ENCODE peak calls at places on chromosomes 5 and 9, in six cellular contexts. M is fibroblast of lung; G is natural killer cell treated with Interleukin-12 subunit alpha and Interleukin-12 subunit beta and Interleukin-15 and Interleukin-18, amount 100 ng/mL, for 72 hours; N is HTR-8/SVneo; K is activated CD4-positive, alpha-beta T cell treated with anti-CD3 and anti-CD28 coated beads for 36 hours; E is ovary. W is an unnamed sample.

GRCh38 chr5:72093231-72093630 is 14.0 kb upstream of the MAP1B start:
- DNase-seq in E (no peak), K (no peak), M (peak), N (no peak), G (no peak), W (no peak)

GRCh38 chr5:73346878-73347408 is 101.6 kb downstream of the FOXD1 start:
- DNase-seq in G (no peak), K (no peak), E (no peak), N (no peak), M (no peak), W (no peak)

GRCh38 chr5:152218694-152219093 is 186.4 kb downstream of the NMUR2 start:
- DNase-seq in K (no peak), E (no peak), N (no peak), M (no peak), G (no peak), W (no peak)

GRCh38 chr9:95822583-95823431 is 52.7 kb upstream of the ERCC6L2 start:
- DNase-seq in G (peak), K (peak), E (no peak), M (peak), N (peak), W (peak)

GRCh38 chr9:114754574-114754973 is 51.3 kb downstream of the TNFSF15 start:
- DNase-seq in M (no peak), K (no peak), N (no peak), G (no peak), E (no peak), W (no peak)

GRCh38 chr9:126696091-126696763 is 82.5 kb downstream of the LMX1B start:
- DNase-seq in N (no peak), E (no peak), G (peak), K (peak), M (no peak), W (no peak)

GRCh38 chr5:6264394-6264793 is 114.0 kb downstream of the MED10 start:
- DNase-seq in M (no peak), E (no peak), K (no peak), G (no peak), N (no peak), W (no peak)

GRCh38 chr9:110626109-110626829 is 42.3 kb upstream of the MUSK start:
- DNase-seq in M (peak), K (peak), G (no peak), N (no peak), E (no peak), W (peak)

GRCh38 chr5:181190711-181191525 is 14.1 kb downstream of the TRIM7 start:
- DNase-seq in E (peak), M (peak), G (no peak), K (peak), N (no peak), W (no peak)

GRCh38 chr9:132670816-132671371 is 630 bp downstream of the GTF3C4 start:
- DNase-seq in K (peak), M (no peak), N (no peak), E (no peak), G (peak), W (peak)

GRCh38 chr5:9523090-9523813 is 22.6 kb downstream of the SEMA5A start:
- DNase-seq in M (peak), N (peak), G (no peak), E (no peak), K (no peak), W (no peak)

GRCh38 chr9:109198736-109199384 is 31.8 kb upstream of the FRRS1L start:
- DNase-seq in K (no peak), M (no peak), G (no peak), N (no peak), E (no peak), W (no peak)

GRCh38 chr9:100669968-100670367 is 92.1 kb downstream of the CAVIN4 start:
- DNase-seq in M (no peak), K (no peak), G (no peak), N (no peak), E (no peak), W (no peak)

GRCh38 chr5:32001722-32002121 is 172.4 kb downstream of the GOLPH3 start:
- DNase-seq in K (no peak), E (no peak), G (no peak), N (no peak), M (no peak), W (no peak)

GRCh38 chr5:179716286-179716685 is 16.3 kb upstream of the MAML1 start:
- DNase-seq in E (no peak), K (no peak), G (no peak), M (peak), N (no peak), W (no peak)

GRCh38 chr5:95709967-95710650 is 21.0 kb upstream of the RHOBTB3 start:
- DNase-seq in G (no peak), E (peak), K (no peak), M (peak), N (no peak), W (no peak)

W was measured in AG08396.